ENCODE peak calls at places on chromosomes 2 and 18, in nine cellular contexts. M is ACHN, C is NCI-H510A treated with DMSO at 0.1 percent for 48 hours, G is memory B cell, L is left colon, N is DMS153, B is ELR, Z is NCI-H1694 treated with DMSO at 0.1 percent for 48 hours, Q is NCI-H146. J is an unnamed sample.

GRCh38 chr2:67260348-67261277 is 136.5 kb upstream of the ETAA1 start:
- DNase-seq in M (peak), C (no peak), G (no peak), L (peak), N (no peak), B (peak), Z (peak), Q (no peak), J (no peak)

GRCh38 chr18:26119246-26119645 is 14.4 kb upstream of the PSMA8 start:
- DNase-seq in M (no peak), C (no peak), G (no peak), L (no peak), N (no peak), B (no peak), Z (no peak), Q (no peak), J (no peak)

GRCh38 chr2:167490394-167490793 is 602.1 kb downstream of the XIRP2 start:
- DNase-seq in M (no peak), C (no peak), G (no peak), L (no peak), N (no peak), B (no peak), Z (no peak), Q (no peak), J (no peak)

GRCh38 chr2:216535454-216535995 is 36.9 kb downstream of the RPL37A start:
- DNase-seq in M (no peak), C (no peak), G (no peak), L (no peak), N (no peak), B (peak), Z (no peak), Q (no peak), J (no peak)

GRCh38 chr2:112480540-112481049 is 1.4 kb upstream of the TTL start:
- DNase-seq in M (no peak), C (peak), G (no peak), L (peak), N (peak), B (no peak), Z (no peak), Q (peak), J (peak)

GRCh38 chr2:30481323-30481800 is 34.3 kb downstream of the LCLAT1 start:
- DNase-seq in M (no peak), C (no peak), G (no peak), L (peak), N (no peak), B (no peak), Z (no peak), Q (no peak), J (no peak)

GRCh38 chr2:201158111-201158929 is 24.6 kb upstream of the CASP10 start:
- DNase-seq in M (peak), C (peak), G (peak), L (peak), N (peak), B (peak), Z (peak), Q (peak), J (peak)

GRCh38 chr2:109457811-109458210 is 156.0 kb downstream of the SEPTIN10 start:
- DNase-seq in M (no peak), C (no peak), G (no peak), L (no peak), N (no peak), B (no peak), Z (peak), Q (no peak), J (no peak)

GRCh38 chr2:232652505-232652851 is 19.1 kb downstream of the EFHD1 start:
- DNase-seq in M (no peak), C (no peak), G (no peak), L (no peak), N (no peak), B (no peak), Z (no peak), Q (no peak), J (no peak)

GRCh38 chr2:238020816-238021215 is 40.0 kb upstream of the SCLY start:
- DNase-seq in M (no peak), C (no peak), G (no peak), L (no peak), N (no peak), B (no peak), Z (no peak), Q (no peak), J (no peak)